ENCODE peak calls at places on chromosomes 12 and 14, in nine cellular contexts. M is GM12892; G is neural progenitor cell; U is mucosa of gallbladder; L is stimulated activated CD8-positive, alpha-beta memory T cell treated with anti-CD3 and anti-CD28 coated beads, Interleukin-15, amount 100 ng/mL, for 24 hours; F is mucosa of descending colon; A is lower lobe of right lung; I is CD8-positive, alpha-beta memory T cell; C is heart left ventricle. V is an unnamed sample.
A peak's percentile ranks its signal among the peaks of the same experiment; 100 is the strongest.

GRCh38 chr14:64723691-64724577 is 19.7 kb downstream of the PLEKHG3 start:
- DNase-seq in C (no peak), U (peak; percentile 46), F (no peak), A (no peak), M (no peak), L (no peak), G (peak; percentile 40), I (no peak), V (no peak)

GRCh38 chr12:108597559-108598471 is at the start of gene TMEM119:
- DNase-seq in C (peak; percentile 48), A (no peak), L (no peak), U (no peak), F (peak; percentile 23), I (no peak), M (no peak), G (peak; percentile 52), V (no peak)

GRCh38 chr12:39723831-39724230 is 104.2 kb upstream of the ABCD2 start:
- DNase-seq in F (no peak), G (no peak), C (no peak), U (no peak), I (no peak), A (no peak), M (no peak), L (no peak), V (no peak)

GRCh38 chr12:28899951-28900350 is 249.1 kb upstream of the FAR2 start:
- DNase-seq in L (no peak), F (no peak), G (no peak), I (no peak), M (no peak), U (no peak), C (no peak), A (no peak), V (no peak)

GRCh38 chr12:103839103-103839502 is 1.9 kb downstream of the NT5DC3 start:
- DNase-seq in C (no peak), U (no peak), M (no peak), G (no peak), A (no peak), I (no peak), F (no peak), L (no peak), V (no peak)

GRCh38 chr12:129073157-129073915 is 220.1 kb downstream of the GLT1D1 start:
- DNase-seq in F (no peak), A (no peak), I (no peak), U (no peak), G (no peak), C (no peak), L (no peak), M (no peak), V (no peak)

GRCh38 chr14:99822166-99822527 is 28.9 kb downstream of the EML1 start:
- DNase-seq in M (no peak), F (no peak), A (no peak), I (no peak), G (no peak), U (no peak), L (no peak), C (no peak), V (no peak)

GRCh38 chr12:15648564-15648963 is 140.6 kb downstream of the EPS8 start:
- DNase-seq in U (no peak), F (no peak), I (no peak), A (no peak), M (no peak), C (no peak), G (no peak), L (no peak), V (no peak)